ENCODE peak calls at places on chromosomes 4 and X, in seven cellular contexts. One of them, this sample, is unnamed.

GRCh38 chrX:19707472-19707871 is 179.9 kb downstream of the SH3KBP1 start:
- DNase-seq in H9: no peak
- DNase-seq in IMR-90: no peak
- DNase-seq in mesendoderm: peak
- DNase-seq in neuronal stem cell: no peak
- DNase-seq in H1: no peak
- DNase-seq in trophoblast cell: peak
- DNase-seq in this sample: peak

GRCh38 chr4:140693577-140693976 is 62.6 kb downstream of the TBC1D9 start:
- DNase-seq in H9: no peak
- DNase-seq in IMR-90: peak
- DNase-seq in mesendoderm: no peak
- DNase-seq in neuronal stem cell: no peak
- DNase-seq in H1: no peak
- DNase-seq in trophoblast cell: no peak
- DNase-seq in this sample: no peak

GRCh38 chr4:54840992-54841768 is 183.4 kb downstream of the KIT start:
- DNase-seq in H9: no peak
- DNase-seq in IMR-90: peak
- DNase-seq in mesendoderm: peak
- DNase-seq in neuronal stem cell: no peak
- DNase-seq in H1: no peak
- DNase-seq in trophoblast cell: no peak
- DNase-seq in this sample: peak

GRCh38 chr4:69832326-69833030 is 27.5 kb downstream of the SULT1E1 start:
- DNase-seq in H9: no peak
- DNase-seq in IMR-90: no peak
- DNase-seq in mesendoderm: peak
- DNase-seq in neuronal stem cell: no peak
- DNase-seq in H1: no peak
- DNase-seq in trophoblast cell: peak
- DNase-seq in this sample: no peak

GRCh38 chr4:151968643-151969042 is 207.8 kb upstream of the GATB start:
- DNase-seq in H9: no peak
- DNase-seq in IMR-90: no peak
- DNase-seq in mesendoderm: no peak
- DNase-seq in neuronal stem cell: no peak
- DNase-seq in H1: no peak
- DNase-seq in trophoblast cell: no peak
- DNase-seq in this sample: no peak

GRCh38 chr4:141654098-141654497 is 17.7 kb downstream of the IL15 start:
- DNase-seq in H9: peak
- DNase-seq in IMR-90: peak
- DNase-seq in mesendoderm: peak
- DNase-seq in neuronal stem cell: peak
- DNase-seq in H1: peak
- DNase-seq in trophoblast cell: peak
- DNase-seq in this sample: peak

GRCh38 chrX:54029543-54030143 is 14.6 kb downstream of the PHF8 start:
- DNase-seq in H9: no peak
- DNase-seq in IMR-90: no peak
- DNase-seq in mesendoderm: no peak
- DNase-seq in neuronal stem cell: no peak
- DNase-seq in H1: no peak
- DNase-seq in trophoblast cell: no peak
- DNase-seq in this sample: no peak

GRCh38 chr4:55866973-55867574 is 13.6 kb downstream of the EXOC1 start:
- DNase-seq in H9: no peak
- DNase-seq in IMR-90: peak
- DNase-seq in mesendoderm: peak
- DNase-seq in neuronal stem cell: peak
- DNase-seq in H1: no peak
- DNase-seq in trophoblast cell: peak
- DNase-seq in this sample: peak

GRCh38 chr4:127174168-127174567 is 458.6 kb upstream of the INTU start:
- DNase-seq in H9: no peak
- DNase-seq in IMR-90: no peak
- DNase-seq in mesendoderm: no peak
- DNase-seq in neuronal stem cell: no peak
- DNase-seq in H1: no peak
- DNase-seq in trophoblast cell: no peak
- DNase-seq in this sample: no peak

GRCh38 chr4:52266537-52267137 is 215.5 kb downstream of the SPATA18 start:
- DNase-seq in H9: no peak
- DNase-seq in IMR-90: no peak
- DNase-seq in mesendoderm: peak
- DNase-seq in neuronal stem cell: no peak
- DNase-seq in H1: no peak
- DNase-seq in trophoblast cell: peak
- DNase-seq in this sample: no peak

GRCh38 chr4:3801931-3802550 is 35.9 kb downstream of the ADRA2C start:
- DNase-seq in H9: no peak
- DNase-seq in IMR-90: no peak
- DNase-seq in mesendoderm: no peak
- DNase-seq in neuronal stem cell: no peak
- DNase-seq in H1: no peak
- DNase-seq in trophoblast cell: no peak
- DNase-seq in this sample: no peak

GRCh38 chr4:128847074-128847724 is 37.7 kb downstream of the JADE1 start:
- DNase-seq in H9: no peak
- DNase-seq in IMR-90: peak
- DNase-seq in mesendoderm: no peak
- DNase-seq in neuronal stem cell: no peak
- DNase-seq in H1: no peak
- DNase-seq in trophoblast cell: peak
- DNase-seq in this sample: no peak

GRCh38 chr4:157045507-157046127 is 30.3 kb upstream of the GLRB start:
- DNase-seq in H9: peak
- DNase-seq in IMR-90: peak
- DNase-seq in mesendoderm: peak
- DNase-seq in neuronal stem cell: peak
- DNase-seq in H1: no peak
- DNase-seq in trophoblast cell: peak
- DNase-seq in this sample: peak

GRCh38 chr4:54382623-54383022 is 153.5 kb downstream of the PDGFRA start:
- DNase-seq in H9: no peak
- DNase-seq in IMR-90: no peak
- DNase-seq in mesendoderm: peak
- DNase-seq in neuronal stem cell: no peak
- DNase-seq in H1: no peak
- DNase-seq in trophoblast cell: no peak
- DNase-seq in this sample: no peak

GRCh38 chrX:26442340-26442739 is 226.4 kb downstream of the MAGEB5 start:
- DNase-seq in H9: no peak
- DNase-seq in IMR-90: peak
- DNase-seq in mesendoderm: peak
- DNase-seq in neuronal stem cell: peak
- DNase-seq in H1: no peak
- DNase-seq in trophoblast cell: peak
- DNase-seq in this sample: no peak

DNA sequence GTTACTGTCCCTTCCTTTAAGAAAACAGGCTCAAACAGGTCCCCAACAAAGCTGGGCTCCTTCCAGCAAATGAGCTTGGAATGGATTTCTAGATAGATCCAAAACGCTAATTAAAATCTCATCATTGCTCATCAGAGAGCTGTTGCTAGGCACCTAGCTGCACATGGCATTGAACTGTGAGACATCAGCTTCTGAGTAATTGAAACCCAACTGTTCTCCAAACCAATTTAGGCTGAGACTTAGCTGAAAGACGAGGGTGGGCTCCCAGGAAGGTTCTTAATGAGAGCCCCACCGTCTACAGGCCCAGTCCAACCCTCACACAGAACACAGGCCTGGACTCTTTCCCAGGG is 59.1 kb downstream of the FAM184B start:
- DNase-seq in H9: no peak
- DNase-seq in IMR-90: no peak
- DNase-seq in mesendoderm: no peak
- DNase-seq in neuronal stem cell: no peak
- DNase-seq in H1: no peak
- DNase-seq in trophoblast cell: no peak
- DNase-seq in this sample: no peak
- H2AK5ac ChIP-seq in H9: no peak
- H2AK5ac ChIP-seq in IMR-90: no peak
- H2AK5ac ChIP-seq in mesendoderm: no peak
- H2AK5ac ChIP-seq in neuronal stem cell: no peak
- H2AK5ac ChIP-seq in H1: no peak
- H2AK5ac ChIP-seq in trophoblast cell: no peak
- H2AK5ac ChIP-seq in this sample: no peak

GRCh38 chrX:120463241-120463640 is 5.9 kb downstream of the LAMP2 start:
- DNase-seq in H9: no peak
- DNase-seq in IMR-90: peak
- DNase-seq in mesendoderm: no peak
- DNase-seq in neuronal stem cell: no peak
- DNase-seq in H1: no peak
- DNase-seq in trophoblast cell: no peak
- DNase-seq in this sample: peak

GRCh38 chrX:120468479-120468824 is 644 bp downstream of the LAMP2 start:
- DNase-seq in H9: no peak
- DNase-seq in IMR-90: no peak
- DNase-seq in mesendoderm: no peak
- DNase-seq in neuronal stem cell: no peak
- DNase-seq in H1: no peak
- DNase-seq in trophoblast cell: peak
- DNase-seq in this sample: peak

GRCh38 chrX:120464409-120464808 is 4.7 kb downstream of the LAMP2 start:
- DNase-seq in H9: no peak
- DNase-seq in IMR-90: no peak
- DNase-seq in mesendoderm: no peak
- DNase-seq in neuronal stem cell: no peak
- DNase-seq in H1: no peak
- DNase-seq in trophoblast cell: no peak
- DNase-seq in this sample: no peak

GRCh38 chrX:120468825-120469525 is at the start of gene LAMP2:
- DNase-seq in H9: peak
- DNase-seq in IMR-90: peak
- DNase-seq in mesendoderm: peak
- DNase-seq in neuronal stem cell: peak
- DNase-seq in H1: peak
- DNase-seq in trophoblast cell: peak
- DNase-seq in this sample: peak

DNA sequence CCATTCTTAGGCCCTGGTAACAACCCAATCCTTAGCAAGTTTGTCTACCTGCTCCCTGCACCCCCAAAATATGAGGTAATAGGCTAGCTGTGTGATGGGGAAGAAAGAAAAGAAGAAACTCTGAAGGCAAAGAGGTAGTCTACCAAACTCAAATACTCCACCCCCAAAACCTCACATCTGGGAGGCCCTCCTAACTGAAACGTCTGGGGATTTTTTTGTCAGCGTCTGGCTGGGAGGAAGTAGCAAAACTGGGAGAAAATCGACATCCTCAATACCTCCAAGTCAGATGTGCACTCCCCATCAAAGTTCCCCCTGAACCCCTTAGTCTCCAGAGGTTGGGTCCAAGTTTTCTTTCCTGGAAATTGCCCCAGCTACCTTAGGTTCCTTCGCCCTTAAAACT is 1.0 kb downstream of the LAMP2 start:
- DNase-seq in H9: no peak
- DNase-seq in IMR-90: no peak
- DNase-seq in mesendoderm: no peak
- DNase-seq in neuronal stem cell: no peak
- DNase-seq in H1: no peak
- DNase-seq in trophoblast cell: no peak
- DNase-seq in this sample: peak
- H2AK5ac ChIP-seq in H9: no peak
- H2AK5ac ChIP-seq in IMR-90: no peak
- H2AK5ac ChIP-seq in mesendoderm: no peak
- H2AK5ac ChIP-seq in neuronal stem cell: no peak
- H2AK5ac ChIP-seq in H1: no peak
- H2AK5ac ChIP-seq in trophoblast cell: no peak
- H2AK5ac ChIP-seq in this sample: no peak

DNA sequence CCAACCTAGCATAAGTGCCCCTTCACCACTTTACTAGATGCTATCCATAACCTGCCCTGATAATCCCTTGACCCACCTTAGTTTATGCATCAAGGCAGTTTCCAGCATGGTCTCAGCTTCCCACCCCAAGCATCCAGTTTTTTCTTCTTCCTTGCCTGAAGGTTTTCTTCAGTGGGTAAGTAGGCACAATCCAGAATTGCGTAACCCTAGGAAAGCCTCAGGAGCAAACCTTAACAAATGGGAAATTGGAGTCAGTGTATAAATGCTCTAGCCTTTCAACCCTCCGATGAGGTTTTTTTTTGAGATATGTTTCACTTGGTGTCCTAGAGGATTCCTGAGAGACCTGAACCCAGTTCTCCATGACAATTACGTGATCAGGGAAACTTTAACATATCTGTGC is 614.0 kb upstream of the BOD1L1 start:
- DNase-seq in H9: no peak
- DNase-seq in IMR-90: no peak
- DNase-seq in mesendoderm: no peak
- DNase-seq in neuronal stem cell: no peak
- DNase-seq in H1: no peak
- DNase-seq in trophoblast cell: no peak
- DNase-seq in this sample: no peak
- H2AK5ac ChIP-seq in H9: no peak
- H2AK5ac ChIP-seq in IMR-90: no peak
- H2AK5ac ChIP-seq in mesendoderm: no peak
- H2AK5ac ChIP-seq in neuronal stem cell: no peak
- H2AK5ac ChIP-seq in H1: no peak
- H2AK5ac ChIP-seq in trophoblast cell: no peak
- H2AK5ac ChIP-seq in this sample: no peak

GRCh38 chr4:112182604-112183003 is 37.4 kb downstream of the FAM241A start:
- DNase-seq in H9: no peak
- DNase-seq in IMR-90: no peak
- DNase-seq in mesendoderm: no peak
- DNase-seq in neuronal stem cell: no peak
- DNase-seq in H1: no peak
- DNase-seq in trophoblast cell: no peak
- DNase-seq in this sample: no peak

GRCh38 chr4:112184438-112184837 is 39.2 kb downstream of the FAM241A start:
- DNase-seq in H9: no peak
- DNase-seq in IMR-90: no peak
- DNase-seq in mesendoderm: no peak
- DNase-seq in neuronal stem cell: no peak
- DNase-seq in H1: no peak
- DNase-seq in trophoblast cell: no peak
- DNase-seq in this sample: no peak

GRCh38 chr4:112183252-112183651 is 38.0 kb downstream of the FAM241A start:
- DNase-seq in H9: no peak
- DNase-seq in IMR-90: peak
- DNase-seq in mesendoderm: no peak
- DNase-seq in neuronal stem cell: no peak
- DNase-seq in H1: no peak
- DNase-seq in trophoblast cell: no peak
- DNase-seq in this sample: no peak

GRCh38 chr4:112185740-112186670 is 40.8 kb downstream of the FAM241A start:
- DNase-seq in H9: no peak
- DNase-seq in IMR-90: no peak
- DNase-seq in mesendoderm: peak
- DNase-seq in neuronal stem cell: no peak
- DNase-seq in H1: no peak
- DNase-seq in trophoblast cell: peak
- DNase-seq in this sample: no peak

DNA sequence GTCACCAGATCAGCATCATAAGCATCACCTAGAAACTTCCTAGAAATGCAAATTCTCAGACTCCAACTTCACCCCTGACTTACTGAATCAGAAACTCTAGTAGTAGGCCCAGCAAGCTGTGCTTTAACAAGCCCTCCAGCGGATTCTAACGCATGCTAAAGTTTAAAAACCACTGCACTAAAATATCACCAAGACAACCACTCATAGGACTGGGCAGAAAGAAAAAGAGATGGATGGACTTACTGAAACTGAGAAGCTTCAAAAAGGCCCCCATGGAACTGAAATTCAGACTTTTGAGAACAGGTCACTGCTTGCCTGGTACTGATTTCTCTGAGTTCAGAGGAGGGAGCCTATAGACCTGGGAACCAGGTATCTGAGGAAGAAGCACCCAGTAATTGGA is 40.1 kb downstream of the FAM241A start:
- DNase-seq in H9: no peak
- DNase-seq in IMR-90: no peak
- DNase-seq in mesendoderm: no peak
- DNase-seq in neuronal stem cell: no peak
- DNase-seq in H1: no peak
- DNase-seq in trophoblast cell: no peak
- DNase-seq in this sample: no peak
- H2AK5ac ChIP-seq in H9: no peak
- H2AK5ac ChIP-seq in IMR-90: no peak
- H2AK5ac ChIP-seq in mesendoderm: no peak
- H2AK5ac ChIP-seq in neuronal stem cell: no peak
- H2AK5ac ChIP-seq in H1: no peak
- H2AK5ac ChIP-seq in trophoblast cell: no peak
- H2AK5ac ChIP-seq in this sample: no peak